ENCODE peak calls at places on chromosomes 3 and 15, in eight cellular contexts. J is lower leg skin, D is MG63, X is NCI-H510A treated with DMSO at 0.1 percent for 48 hours, M is uterus, U is GM04503, R is GM23338, N is caudate nucleus. Y is an unnamed sample.

GRCh38 chr3:197576838-197577237 is 21.1 kb upstream of the BDH1 start:
- DNase-seq in J (no peak), D (no peak), X (no peak), M (no peak), U (no peak), R (no peak), N (peak), Y (no peak)

GRCh38 chr3:37309945-37310665 is 135.7 kb upstream of the LRRFIP2 start:
- DNase-seq in J (no peak), D (no peak), X (no peak), M (no peak), U (no peak), R (no peak), N (no peak), Y (no peak)

GRCh38 chr3:147412491-147412916 is 3.3 kb downstream of the ZIC1 start:
- DNase-seq in J (peak), D (peak), X (no peak), M (no peak), U (no peak), R (peak), N (no peak), Y (no peak)

GRCh38 chr15:90087454-90088154 is 14.7 kb downstream of the IDH2 start:
- DNase-seq in J (no peak), D (peak), X (no peak), M (no peak), U (no peak), R (peak), N (peak), Y (no peak)

GRCh38 chr15:52137432-52138357 is 25.1 kb upstream of the BCL2L10 start:
- DNase-seq in J (peak), D (no peak), X (no peak), M (no peak), U (no peak), R (no peak), N (no peak), Y (no peak)

GRCh38 chr15:34490421-34491193 is 53.0 kb upstream of the GOLGA8A start:
- DNase-seq in J (no peak), D (no peak), X (no peak), M (no peak), U (no peak), R (peak), N (no peak), Y (no peak)

GRCh38 chr3:64209866-64210609 is 15.2 kb downstream of the PRICKLE2 start:
- DNase-seq in J (peak), D (peak), X (no peak), M (peak), U (no peak), R (no peak), N (peak), Y (no peak)

GRCh38 chr15:64746921-64747320 is 28.5 kb downstream of the RBPMS2 start:
- DNase-seq in J (no peak), D (no peak), X (no peak), M (no peak), U (no peak), R (no peak), N (no peak), Y (no peak)

GRCh38 chr3:189515916-189516531 is 115.2 kb upstream of the TP63 start:
- DNase-seq in J (no peak), D (no peak), X (no peak), M (no peak), U (no peak), R (no peak), N (no peak), Y (no peak)

GRCh38 chr15:37824717-37825382 is 109.6 kb upstream of the TMCO5A start:
- DNase-seq in J (no peak), D (peak), X (no peak), M (no peak), U (peak), R (no peak), N (no peak), Y (peak)

GRCh38 chr3:191460360-191460759 is 603 bp upstream of the PYDC2 start:
- DNase-seq in J (no peak), D (no peak), X (no peak), M (no peak), U (no peak), R (no peak), N (no peak), Y (no peak)

GRCh38 chr15:83653639-83654378 is at the start of gene ADAMTSL3:
- DNase-seq in J (peak), D (peak), X (no peak), M (peak), U (no peak), R (peak), N (peak), Y (no peak)

GRCh38 chr15:43187544-43188155 is 2.4 kb downstream of the CCNDBP1 start:
- DNase-seq in J (no peak), D (no peak), X (peak), M (no peak), U (no peak), R (peak), N (no peak), Y (no peak)

GRCh38 chr15:99467338-99467720 is 98.5 kb upstream of the MEF2A start:
- DNase-seq in J (no peak), D (no peak), X (no peak), M (no peak), U (no peak), R (no peak), N (no peak), Y (no peak)

GRCh38 chr3:4976109-4976508 is 3.1 kb upstream of the BHLHE40 start:
- DNase-seq in J (no peak), D (peak), X (peak), M (no peak), U (no peak), R (peak), N (peak), Y (no peak)

GRCh38 chr3:13537926-13538325 is 11.0 kb upstream of the FBLN2 start:
- DNase-seq in J (peak), D (peak), X (no peak), M (no peak), U (peak), R (no peak), N (no peak), Y (peak)

GRCh38 chr15:56052389-56053045 is 59.1 kb upstream of the NEDD4 start:
- DNase-seq in J (no peak), D (no peak), X (peak), M (no peak), U (no peak), R (peak), N (no peak), Y (peak)

GRCh38 chr15:69133862-69134519 is 26.4 kb upstream of the GLCE start:
- DNase-seq in J (no peak), D (no peak), X (no peak), M (no peak), U (no peak), R (no peak), N (no peak), Y (no peak)

GRCh38 chr3:47824541-47825473 is 21.9 kb downstream of the DHX30 start:
- DNase-seq in J (peak), D (peak), X (peak), M (peak), U (peak), R (peak), N (peak), Y (no peak)

GRCh38 chr3:49519266-49519665 is 35.0 kb upstream of the BSN start:
- DNase-seq in J (no peak), D (no peak), X (no peak), M (no peak), U (no peak), R (no peak), N (peak), Y (no peak)

GRCh38 chr15:85742186-85742751 is 52.5 kb downstream of the KLHL25 start:
- DNase-seq in J (peak), D (no peak), X (no peak), M (no peak), U (peak), R (peak), N (no peak), Y (no peak)

GRCh38 chr3:188322135-188322892 is 168.4 kb downstream of the LPP start:
- DNase-seq in J (no peak), D (no peak), X (no peak), M (no peak), U (no peak), R (no peak), N (no peak), Y (no peak)

GRCh38 chr3:100710355-100711198 is 1.3 kb downstream of the TFG start:
- DNase-seq in J (no peak), D (peak), X (peak), M (no peak), U (peak), R (peak), N (no peak), Y (peak)

GRCh38 chr15:33808720-33809119 is 159.6 kb upstream of the CHRM5 start:
- DNase-seq in J (no peak), D (peak), X (no peak), M (no peak), U (no peak), R (no peak), N (no peak), Y (no peak)